ENCODE peak calls at places on chromosomes 3 and 15, in seven cellular contexts. One of them, this sample, is unnamed.
A peak's percentile ranks its signal among the peaks of the same experiment; 100 is the strongest.

GRCh38 chr3:120025520-120025919 is 68.7 kb downstream of the GSK3B start:
- DNase-seq in endothelial cell: no peak
- DNase-seq in astrocyte of the spinal cord: peak; percentile 15
- DNase-seq in AG09309: no peak
- DNase-seq in uterus: no peak
- DNase-seq in HCT116: no peak
- DNase-seq in WTC11: no peak
- DNase-seq in this sample: no peak

GRCh38 chr3:67781218-67781617 is 126.8 kb upstream of the SUCLG2 start:
- DNase-seq in endothelial cell: no peak
- DNase-seq in WTC11: no peak
- DNase-seq in HCT116: no peak
- DNase-seq in astrocyte of the spinal cord: no peak
- DNase-seq in AG09309: no peak
- DNase-seq in uterus: no peak
- DNase-seq in this sample: no peak

GRCh38 chr3:185081516-185081915 is 71.3 kb downstream of the C3orf70 start:
- DNase-seq in WTC11: no peak
- DNase-seq in endothelial cell: no peak
- DNase-seq in astrocyte of the spinal cord: no peak
- DNase-seq in HCT116: no peak
- DNase-seq in AG09309: no peak
- DNase-seq in uterus: no peak
- DNase-seq in this sample: no peak

GRCh38 chr3:108153451-108153981 is 62.7 kb upstream of the CD47 start:
- DNase-seq in endothelial cell: peak; percentile 40
- DNase-seq in uterus: no peak
- DNase-seq in HCT116: peak; percentile 62
- DNase-seq in astrocyte of the spinal cord: peak; percentile 69
- DNase-seq in AG09309: no peak
- DNase-seq in WTC11: peak; percentile 61
- DNase-seq in this sample: peak; percentile 20

GRCh38 chr15:39976291-39977274 is 42.7 kb downstream of the EIF2AK4 start:
- DNase-seq in endothelial cell: peak; percentile 25
- DNase-seq in HCT116: no peak
- DNase-seq in uterus: peak; percentile 47
- DNase-seq in WTC11: peak; percentile 60
- DNase-seq in AG09309: no peak
- DNase-seq in astrocyte of the spinal cord: peak; percentile 64
- DNase-seq in this sample: peak; percentile 74

GRCh38 chr3:57953541-57953940 is 54.7 kb upstream of the FLNB start:
- DNase-seq in uterus: no peak
- DNase-seq in astrocyte of the spinal cord: no peak
- DNase-seq in HCT116: no peak
- DNase-seq in WTC11: no peak
- DNase-seq in AG09309: no peak
- DNase-seq in endothelial cell: no peak
- DNase-seq in this sample: no peak

GRCh38 chr15:91710072-91710471 is 143.4 kb upstream of the SLCO3A1 start:
- DNase-seq in WTC11: no peak
- DNase-seq in uterus: no peak
- DNase-seq in AG09309: no peak
- DNase-seq in HCT116: no peak
- DNase-seq in astrocyte of the spinal cord: peak; percentile 45
- DNase-seq in endothelial cell: no peak
- DNase-seq in this sample: no peak

GRCh38 chr15:62672268-62672667 is 370.3 kb upstream of the TPM1 start:
- DNase-seq in uterus: peak; percentile 59
- DNase-seq in WTC11: no peak
- DNase-seq in astrocyte of the spinal cord: no peak
- DNase-seq in endothelial cell: no peak
- DNase-seq in AG09309: peak; percentile 78
- DNase-seq in HCT116: no peak
- DNase-seq in this sample: no peak

GRCh38 chr15:59329091-59329490 is 43.6 kb downstream of the MYO1E start:
- DNase-seq in WTC11: no peak
- DNase-seq in astrocyte of the spinal cord: no peak
- DNase-seq in HCT116: no peak
- DNase-seq in AG09309: no peak
- DNase-seq in endothelial cell: no peak
- DNase-seq in uterus: no peak
- DNase-seq in this sample: no peak

GRCh38 chr3:107061466-107061865 is 315.8 kb upstream of the CCDC54 start:
- DNase-seq in HCT116: no peak
- DNase-seq in WTC11: no peak
- DNase-seq in AG09309: no peak
- DNase-seq in astrocyte of the spinal cord: no peak
- DNase-seq in endothelial cell: no peak
- DNase-seq in uterus: no peak
- DNase-seq in this sample: no peak

DNA sequence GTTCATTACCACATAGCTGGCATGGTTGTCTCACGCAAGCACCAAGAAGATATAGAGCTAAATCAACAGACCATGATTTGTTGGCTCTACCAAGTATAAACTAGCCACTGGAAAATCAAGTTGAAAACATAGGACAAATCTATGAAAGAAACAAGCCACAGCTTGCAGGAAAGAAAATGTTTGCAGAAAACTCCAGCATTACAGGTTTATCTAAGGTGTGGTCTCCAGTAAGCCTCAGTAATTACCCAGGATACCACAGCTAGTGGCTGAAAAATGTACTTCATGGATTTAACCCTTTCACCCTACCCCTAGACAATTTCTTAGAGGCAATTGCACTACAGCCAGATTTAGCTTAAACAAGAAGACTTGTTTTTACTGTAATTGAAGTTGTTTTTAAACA is 340.6 kb downstream of the SOX2 start:
- DNase-seq in HCT116: no peak
- DNase-seq in AG09309: no peak
- DNase-seq in uterus: no peak
- DNase-seq in endothelial cell: no peak
- DNase-seq in astrocyte of the spinal cord: no peak
- DNase-seq in WTC11: no peak
- DNase-seq in this sample: no peak
- TF ChIP-seq CTCF in HCT116: no peak
- TF ChIP-seq CTCF in AG09309: no peak
- TF ChIP-seq CTCF in uterus: no peak
- TF ChIP-seq CTCF in endothelial cell: no peak
- TF ChIP-seq CTCF in astrocyte of the spinal cord: no peak
- TF ChIP-seq CTCF in WTC11: no peak
- TF ChIP-seq CTCF in this sample: no peak

GRCh38 chr15:75042730-75043508 is 19.5 kb downstream of the PPCDC start:
- DNase-seq in uterus: peak; percentile 61
- DNase-seq in astrocyte of the spinal cord: peak; percentile 29
- DNase-seq in WTC11: peak; percentile 66
- DNase-seq in HCT116: peak; percentile 43
- DNase-seq in AG09309: no peak
- DNase-seq in endothelial cell: peak; percentile 48
- DNase-seq in this sample: peak; percentile 37

GRCh38 chr15:75038948-75039533 is 15.7 kb downstream of the PPCDC start:
- DNase-seq in astrocyte of the spinal cord: no peak
- DNase-seq in AG09309: no peak
- DNase-seq in HCT116: no peak
- DNase-seq in uterus: no peak
- DNase-seq in endothelial cell: no peak
- DNase-seq in WTC11: no peak
- DNase-seq in this sample: no peak

GRCh38 chr15:75044258-75044878 is 21.0 kb downstream of the PPCDC start:
- DNase-seq in HCT116: no peak
- DNase-seq in astrocyte of the spinal cord: no peak
- DNase-seq in endothelial cell: no peak
- DNase-seq in WTC11: no peak
- DNase-seq in AG09309: no peak
- DNase-seq in uterus: no peak
- DNase-seq in this sample: no peak

GRCh38 chr15:75045332-75046015 is 22.1 kb downstream of the PPCDC start:
- DNase-seq in AG09309: no peak
- DNase-seq in uterus: no peak
- DNase-seq in HCT116: no peak
- DNase-seq in astrocyte of the spinal cord: no peak
- DNase-seq in endothelial cell: no peak
- DNase-seq in WTC11: no peak
- DNase-seq in this sample: no peak

DNA sequence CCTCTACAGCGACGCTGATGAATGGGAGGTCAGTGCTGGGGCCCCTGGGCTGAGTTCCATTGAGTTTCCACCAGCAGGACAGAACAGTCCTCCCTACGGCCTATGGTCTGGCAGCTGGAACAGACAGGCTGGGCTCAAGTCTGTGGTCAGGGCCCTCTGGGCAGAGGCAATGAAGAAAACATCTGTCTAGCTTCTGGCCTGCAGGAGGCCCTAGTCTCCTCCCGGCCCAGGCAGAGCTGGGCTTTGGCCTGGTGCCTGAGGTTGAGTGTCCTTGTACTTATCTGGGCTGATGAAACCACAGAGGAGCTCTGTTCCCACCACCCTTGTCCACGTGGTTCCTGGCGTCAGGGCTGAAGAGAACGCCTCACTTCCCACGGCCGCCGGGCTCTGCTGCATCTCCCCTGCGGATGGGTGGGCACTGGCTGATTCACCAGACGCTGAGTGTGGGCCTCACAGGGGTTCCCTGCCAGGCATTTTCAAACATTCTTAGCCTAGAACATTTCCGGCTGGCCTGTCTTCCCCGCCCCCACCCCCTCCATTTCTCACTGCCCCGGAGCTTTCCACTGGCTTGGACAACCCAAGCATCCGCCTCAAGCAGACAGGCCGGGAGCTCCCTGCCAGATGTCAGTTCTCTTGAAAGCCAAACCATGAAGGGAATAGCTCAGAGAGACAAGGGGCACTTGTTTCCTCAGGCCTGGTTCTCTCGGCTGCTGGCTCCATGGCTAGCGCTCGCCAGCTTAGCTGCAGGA is 20.3 kb downstream of the PPCDC start:
- DNase-seq in WTC11: no peak
- DNase-seq in AG09309: peak; percentile 99
- DNase-seq in uterus: peak; percentile 95
- DNase-seq in HCT116: no peak
- DNase-seq in endothelial cell: no peak
- DNase-seq in astrocyte of the spinal cord: peak; percentile 100
- DNase-seq in this sample: no peak
- TF ChIP-seq CTCF in WTC11: no peak
- TF ChIP-seq CTCF in AG09309: peak; percentile 73
- TF ChIP-seq CTCF in uterus: peak; percentile 52
- TF ChIP-seq CTCF in HCT116: no peak
- TF ChIP-seq CTCF in endothelial cell: no peak
- TF ChIP-seq CTCF in astrocyte of the spinal cord: peak; percentile 67
- TF ChIP-seq CTCF in this sample: no peak

GRCh38 chr3:172832983-172833382 is 82.5 kb downstream of the ECT2 start:
- DNase-seq in uterus: no peak
- DNase-seq in AG09309: no peak
- DNase-seq in WTC11: no peak
- DNase-seq in endothelial cell: no peak
- DNase-seq in astrocyte of the spinal cord: no peak
- DNase-seq in HCT116: no peak
- DNase-seq in this sample: no peak

GRCh38 chr3:172840463-172840862 is 89.9 kb downstream of the ECT2 start:
- DNase-seq in WTC11: no peak
- DNase-seq in AG09309: no peak
- DNase-seq in uterus: no peak
- DNase-seq in astrocyte of the spinal cord: no peak
- DNase-seq in endothelial cell: no peak
- DNase-seq in HCT116: no peak
- DNase-seq in this sample: no peak

GRCh38 chr3:172840913-172841312 is 90.4 kb downstream of the ECT2 start:
- DNase-seq in HCT116: no peak
- DNase-seq in endothelial cell: no peak
- DNase-seq in uterus: no peak
- DNase-seq in AG09309: no peak
- DNase-seq in WTC11: no peak
- DNase-seq in astrocyte of the spinal cord: no peak
- DNase-seq in this sample: no peak

GRCh38 chr3:172839679-172840078 is 89.2 kb downstream of the ECT2 start:
- DNase-seq in AG09309: no peak
- DNase-seq in WTC11: no peak
- DNase-seq in uterus: no peak
- DNase-seq in endothelial cell: no peak
- DNase-seq in HCT116: no peak
- DNase-seq in astrocyte of the spinal cord: no peak
- DNase-seq in this sample: no peak

DNA sequence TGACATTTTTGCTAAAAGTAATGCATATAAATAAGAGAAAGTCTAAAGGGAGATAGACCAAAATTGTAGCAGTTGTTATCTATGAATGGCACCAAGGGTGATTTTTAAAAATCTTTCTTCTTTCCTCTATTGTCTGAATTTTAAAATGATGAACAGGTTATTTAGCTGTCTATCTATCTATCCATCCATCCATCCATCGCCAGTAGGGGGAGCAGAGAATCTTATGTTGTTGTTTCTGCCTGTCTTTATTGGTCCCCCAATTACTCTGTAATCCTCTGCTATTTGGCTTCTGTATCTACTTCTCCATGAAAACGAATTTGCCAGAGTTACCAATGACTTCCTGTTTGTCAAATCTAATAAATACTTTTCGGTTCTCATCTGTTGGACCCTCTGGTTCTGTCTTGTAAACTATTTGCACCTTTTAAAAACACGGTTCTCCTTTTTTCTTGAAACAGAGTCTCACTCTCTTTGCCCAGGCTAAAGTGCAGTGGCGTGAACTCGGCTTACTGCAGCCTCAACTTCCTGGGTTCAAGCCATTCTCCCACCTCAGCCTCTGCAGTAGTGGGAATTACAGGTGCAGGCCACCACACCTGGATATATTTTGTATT is 86.0 kb downstream of the ECT2 start:
- DNase-seq in endothelial cell: peak; percentile 46
- DNase-seq in AG09309: peak; percentile 13
- DNase-seq in HCT116: peak; percentile 32
- DNase-seq in astrocyte of the spinal cord: peak; percentile 49
- DNase-seq in uterus: peak; percentile 29
- DNase-seq in WTC11: peak; percentile 40
- DNase-seq in this sample: peak; percentile 28
- TF ChIP-seq CTCF in endothelial cell: peak; percentile 62
- TF ChIP-seq CTCF in AG09309: peak; percentile 74
- TF ChIP-seq CTCF in HCT116: peak; percentile 80
- TF ChIP-seq CTCF in astrocyte of the spinal cord: peak; percentile 78
- TF ChIP-seq CTCF in uterus: peak; percentile 32
- TF ChIP-seq CTCF in WTC11: peak; percentile 45
- TF ChIP-seq CTCF in this sample: peak; percentile 72

GRCh38 chr3:43417133-43417532 is 130.8 kb downstream of the SNRK start:
- DNase-seq in astrocyte of the spinal cord: no peak
- DNase-seq in HCT116: no peak
- DNase-seq in AG09309: no peak
- DNase-seq in WTC11: no peak
- DNase-seq in endothelial cell: no peak
- DNase-seq in uterus: no peak
- DNase-seq in this sample: no peak

GRCh38 chr3:43410575-43410974 is 124.2 kb downstream of the SNRK start:
- DNase-seq in astrocyte of the spinal cord: no peak
- DNase-seq in endothelial cell: no peak
- DNase-seq in uterus: no peak
- DNase-seq in WTC11: no peak
- DNase-seq in HCT116: no peak
- DNase-seq in AG09309: no peak
- DNase-seq in this sample: no peak

GRCh38 chr3:43415088-43415487 is 128.7 kb downstream of the SNRK start:
- DNase-seq in endothelial cell: no peak
- DNase-seq in uterus: no peak
- DNase-seq in astrocyte of the spinal cord: no peak
- DNase-seq in HCT116: no peak
- DNase-seq in AG09309: no peak
- DNase-seq in WTC11: no peak
- DNase-seq in this sample: no peak

GRCh38 chr3:43411429-43411828 is 125.1 kb downstream of the SNRK start:
- DNase-seq in uterus: no peak
- DNase-seq in astrocyte of the spinal cord: no peak
- DNase-seq in AG09309: no peak
- DNase-seq in WTC11: no peak
- DNase-seq in HCT116: no peak
- DNase-seq in endothelial cell: no peak
- DNase-seq in this sample: no peak

GRCh38 chr3:43413676-43414368 is 127.5 kb downstream of the SNRK start:
- DNase-seq in endothelial cell: peak; percentile 48
- DNase-seq in uterus: no peak
- DNase-seq in HCT116: no peak
- DNase-seq in AG09309: no peak
- DNase-seq in astrocyte of the spinal cord: no peak
- DNase-seq in WTC11: no peak
- DNase-seq in this sample: no peak
- TF ChIP-seq CTCF in endothelial cell: no peak
- TF ChIP-seq CTCF in uterus: no peak
- TF ChIP-seq CTCF in HCT116: no peak
- TF ChIP-seq CTCF in AG09309: no peak
- TF ChIP-seq CTCF in astrocyte of the spinal cord: no peak
- TF ChIP-seq CTCF in WTC11: no peak
- TF ChIP-seq CTCF in this sample: no peak

This sample was measured in glutamatergic neuron.